ENCODE peak calls at places on chromosomes 13 and 19, in seven cellular contexts. C is H1, Z is HCT116, N is SK-N-SH, P is K562, Q is HepG2, B is GM12878. K is an unnamed sample.

GRCh38 chr13:52043675-52044074 is 19.2 kb downstream of the UTP14C start:
- DNase-seq in C (no peak), Z (no peak), N (no peak), P (no peak), Q (peak), B (no peak), K (no peak)

GRCh38 chr19:9971341-9971897 is 35.1 kb upstream of the OLFM2 start:
- DNase-seq in C (no peak), Z (no peak), N (no peak), P (no peak), Q (no peak), B (no peak), K (no peak)

GRCh38 chr19:9673912-9674668 is 810 bp downstream of the ZNF562 start:
- DNase-seq in C (no peak), Z (peak), N (no peak), P (no peak), Q (peak), B (peak), K (no peak)

GRCh38 chr13:33869005-33869404 is 51.1 kb downstream of the RFC3 start:
- DNase-seq in C (no peak), Z (no peak), N (no peak), P (no peak), Q (no peak), B (no peak), K (no peak)

GRCh38 chr13:110397445-110397844 is 90.4 kb downstream of the COL4A2 start:
- DNase-seq in C (no peak), Z (no peak), N (no peak), P (no peak), Q (no peak), B (no peak), K (no peak)

GRCh38 chr19:39839678-39840327 is 5.8 kb upstream of the DYRK1B start:
- DNase-seq in C (no peak), Z (no peak), N (no peak), P (no peak), Q (no peak), B (no peak), K (no peak)

GRCh38 chr19:10784257-10784656 is 51.8 kb downstream of the TMED1 start:
- DNase-seq in C (no peak), Z (no peak), N (no peak), P (no peak), Q (no peak), B (no peak), K (no peak)

GRCh38 chr19:41288898-41289505 is 21.0 kb upstream of the CCDC97 start:
- DNase-seq in C (no peak), Z (no peak), N (no peak), P (no peak), Q (no peak), B (no peak), K (no peak)

GRCh38 chr13:35978607-35979316 is 152.4 kb downstream of the DCLK1 start:
- DNase-seq in C (peak), Z (peak), N (peak), P (peak), Q (peak), B (no peak), K (no peak)

GRCh38 chr13:102440259-102440936 is 38.5 kb upstream of the FGF14 start:
- DNase-seq in C (no peak), Z (no peak), N (no peak), P (no peak), Q (no peak), B (peak), K (no peak)

GRCh38 chr13:20566917-20567755 is at the start of gene IFT88:
- DNase-seq in C (peak), Z (peak), N (peak), P (peak), Q (peak), B (peak), K (peak)

GRCh38 chr19:42316223-42317211 is 3.4 kb downstream of the TMEM145 start:
- DNase-seq in C (no peak), Z (no peak), N (peak), P (no peak), Q (peak), B (peak), K (no peak)

GRCh38 chr13:76982051-76982450 is 9.8 kb upstream of the CLN5 start:
- DNase-seq in C (no peak), Z (no peak), N (no peak), P (no peak), Q (peak), B (no peak), K (no peak)

GRCh38 chr13:33697936-33698335 is 120.0 kb upstream of the RFC3 start:
- DNase-seq in C (no peak), Z (no peak), N (no peak), P (no peak), Q (no peak), B (no peak), K (no peak)

GRCh38 chr13:74278901-74279300 is 144.7 kb upstream of the KLF12 start:
- DNase-seq in C (no peak), Z (no peak), N (no peak), P (no peak), Q (no peak), B (no peak), K (no peak)

GRCh38 chr13:113832631-113833030 is 31.2 kb downstream of the GAS6 start:
- DNase-seq in C (no peak), Z (no peak), N (no peak), P (no peak), Q (no peak), B (no peak), K (no peak)

GRCh38 chr13:36341718-36342117 is 4.5 kb downstream of the SPART start:
- DNase-seq in C (no peak), Z (no peak), N (no peak), P (no peak), Q (no peak), B (no peak), K (no peak)

GRCh38 chr13:45595968-45596367 is 19.6 kb downstream of the ERICH6B start:
- DNase-seq in C (no peak), Z (no peak), N (no peak), P (no peak), Q (no peak), B (no peak), K (no peak)

GRCh38 chr19:35135389-35135909 is 590 bp upstream of the LGI4 start:
- DNase-seq in C (peak), Z (peak), N (peak), P (peak), Q (peak), B (no peak), K (no peak)

GRCh38 chr13:41700790-41701310 is 243.5 kb downstream of the RGCC start:
- DNase-seq in C (no peak), Z (no peak), N (peak), P (no peak), Q (no peak), B (no peak), K (no peak)

GRCh38 chr19:12788025-12788681 is 3.1 kb upstream of the JUNB start:
- DNase-seq in C (no peak), Z (no peak), N (peak), P (no peak), Q (no peak), B (no peak), K (no peak)

GRCh38 chr19:50311723-50312635 is 17.2 kb downstream of the KCNC3 start:
- DNase-seq in C (peak), Z (no peak), N (peak), P (peak), Q (peak), B (no peak), K (no peak)

GRCh38 chr19:45250216-45250831 is 747 bp upstream of the MARK4 start:
- DNase-seq in C (no peak), Z (no peak), N (peak), P (no peak), Q (no peak), B (no peak), K (no peak)

GRCh38 chr19:11699931-11700794 is 38.6 kb downstream of the ZNF823 start:
- DNase-seq in C (no peak), Z (peak), N (peak), P (peak), Q (peak), B (no peak), K (no peak)

GRCh38 chr19:31126236-31126635 is 223.0 kb downstream of the TSHZ3 start:
- DNase-seq in C (no peak), Z (no peak), N (no peak), P (no peak), Q (no peak), B (no peak), K (no peak)

GRCh38 chr13:30739646-30740642 is 4.6 kb downstream of the ALOX5AP start:
- DNase-seq in C (no peak), Z (peak), N (no peak), P (no peak), Q (no peak), B (peak), K (no peak)

GRCh38 chr19:1725100-1726064 is 27.9 kb upstream of the ONECUT3 start:
- DNase-seq in C (peak), Z (no peak), N (peak), P (peak), Q (peak), B (no peak), K (no peak)

GRCh38 chr13:34207334-34207733 is 389.4 kb downstream of the RFC3 start:
- DNase-seq in C (no peak), Z (no peak), N (no peak), P (no peak), Q (no peak), B (no peak), K (no peak)

DNA sequence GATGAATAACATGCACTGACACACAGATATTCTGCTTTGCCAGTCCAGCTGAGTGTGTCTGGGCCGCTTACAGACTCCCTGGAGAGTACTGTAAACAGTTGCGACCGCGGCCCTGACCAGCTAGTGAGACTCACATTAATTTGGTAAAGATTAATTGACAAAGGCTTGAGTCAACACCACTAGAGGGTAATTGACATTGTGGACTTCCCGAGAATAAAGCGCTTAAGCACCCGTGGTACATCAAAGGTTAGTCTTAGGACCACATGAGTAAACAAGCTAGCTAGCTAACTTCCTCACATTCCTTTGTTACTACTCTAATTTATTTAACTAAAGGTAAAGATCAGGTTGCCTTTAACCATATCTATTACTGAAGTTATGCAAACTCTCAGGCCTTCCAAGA is 624.4 kb upstream of the ARGLU1 start:
- DNase-seq in C (no peak), Z (no peak), N (no peak), P (no peak), Q (peak), B (no peak), K (no peak)
- TF ChIP-seq YY1 in C (no peak), Z (no peak), N (no peak), P (no peak), Q (no peak), B (no peak), K (no peak)

GRCh38 chr13:80038371-80038770 is 302.6 kb downstream of the SPRY2 start:
- DNase-seq in C (no peak), Z (no peak), N (no peak), P (no peak), Q (no peak), B (no peak), K (no peak)

GRCh38 chr13:80039000-80039399 is 301.9 kb downstream of the SPRY2 start:
- DNase-seq in C (no peak), Z (no peak), N (no peak), P (no peak), Q (no peak), B (no peak), K (no peak)

GRCh38 chr13:80035096-80035495 is 305.8 kb downstream of the SPRY2 start:
- DNase-seq in C (no peak), Z (no peak), N (no peak), P (no peak), Q (no peak), B (no peak), K (no peak)

GRCh38 chr13:80037505-80037888 is 303.4 kb downstream of the SPRY2 start:
- DNase-seq in C (no peak), Z (no peak), N (no peak), P (no peak), Q (no peak), B (no peak), K (no peak)

GRCh38 chr13:80036845-80037504 is 304.0 kb downstream of the SPRY2 start:
- DNase-seq in C (no peak), Z (no peak), N (no peak), P (no peak), Q (no peak), B (no peak), K (no peak)
- H3K9ac ChIP-seq in C (no peak), Z (no peak), N (peak), P (no peak), Q (no peak), B (no peak), K (no peak)

GRCh38 chr19:15291666-15292065 is 40.7 kb downstream of the BRD4 start:
- DNase-seq in C (no peak), Z (no peak), N (no peak), P (no peak), Q (no peak), B (no peak), K (no peak)

GRCh38 chr19:15293751-15294505 is 38.4 kb downstream of the BRD4 start:
- DNase-seq in C (no peak), Z (no peak), N (peak), P (no peak), Q (no peak), B (no peak), K (no peak)

GRCh38 chr19:15294591-15294990 is 37.7 kb downstream of the BRD4 start:
- DNase-seq in C (no peak), Z (no peak), N (peak), P (no peak), Q (no peak), B (no peak), K (no peak)

GRCh38 chr19:15292140-15292539 is 40.2 kb downstream of the BRD4 start:
- DNase-seq in C (no peak), Z (no peak), N (no peak), P (no peak), Q (no peak), B (no peak), K (no peak)

DNA sequence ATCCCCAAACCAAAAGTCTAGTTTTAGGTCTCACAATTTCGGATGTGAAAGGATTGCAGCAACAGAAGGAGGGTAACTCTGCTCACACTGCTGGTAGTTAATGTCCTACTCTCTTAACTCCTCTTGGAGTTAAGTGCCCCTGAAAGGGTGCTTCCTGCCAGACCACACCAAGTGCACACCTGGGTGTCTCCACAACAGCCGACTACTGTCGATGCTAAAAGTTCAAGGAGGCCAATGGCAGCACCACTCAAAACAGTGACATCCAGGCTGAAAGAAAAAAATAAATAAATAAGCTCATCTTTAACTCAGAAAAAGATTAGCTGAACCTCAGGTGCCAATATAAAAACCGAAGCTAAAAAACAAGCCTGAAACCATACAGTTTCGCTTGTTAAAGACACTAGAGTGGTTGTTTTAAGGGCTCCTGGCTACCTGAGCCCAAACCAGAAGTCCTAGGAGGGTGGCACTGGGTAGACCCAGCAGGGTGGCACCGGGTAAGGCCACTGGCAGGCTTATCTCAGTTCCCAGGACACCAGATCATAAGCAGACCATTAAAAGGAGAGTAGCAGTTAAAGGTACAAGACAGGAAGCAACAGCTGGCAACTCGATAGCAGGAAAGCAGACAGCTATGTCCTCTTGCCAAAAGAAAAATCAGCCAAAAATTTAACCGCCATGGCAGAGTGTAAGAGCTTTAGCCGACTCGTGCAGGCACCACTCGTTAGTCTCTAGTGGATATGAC is 39.3 kb downstream of the BRD4 start:
- DNase-seq in C (no peak), Z (no peak), N (no peak), P (no peak), Q (no peak), B (no peak), K (no peak)
- TF ChIP-seq YY1 in C (no peak), Z (no peak), N (no peak), P (no peak), Q (no peak), B (no peak), K (no peak)

GRCh38 chr13:94246495-94246894 is 233.0 kb downstream of the DCT start:
- DNase-seq in C (no peak), Z (no peak), N (no peak), P (no peak), Q (no peak), B (no peak), K (no peak)
- H3K9ac ChIP-seq in C (no peak), Z (no peak), N (no peak), P (no peak), Q (no peak), B (no peak), K (no peak)